ENCODE peak calls at places on chromosomes 13 and 19, in four cellular contexts. L is GM12865, N is fibroblast of villous mesenchyme, F is mucosa of descending colon. P is an unnamed sample.

GRCh38 chr19:1275976-1276619 is 768 bp downstream of the FAM174C start:
- DNase-seq in L (peak; percentile 37), N (no peak), F (no peak), P (no peak)

GRCh38 chr19:45767881-45768643 is 990 bp downstream of the SIX5 start:
- DNase-seq in L (peak; percentile 79), N (peak; percentile 72), F (peak; percentile 69), P (peak; percentile 73)

GRCh38 chr19:38730731-38731589 is 13.3 kb downstream of the CAPN12 start:
- DNase-seq in L (no peak), N (no peak), F (no peak), P (no peak)

GRCh38 chr19:48393559-48394330 is at the start of gene GRIN2D:
- DNase-seq in L (no peak), N (peak; percentile 28), F (no peak), P (peak; percentile 38)

GRCh38 chr19:18456974-18457373 is 19.0 kb upstream of the ISYNA1 start:
- DNase-seq in L (no peak), N (no peak), F (no peak), P (no peak)

GRCh38 chr13:27663947-27664346 is 42.3 kb downstream of the POLR1D start:
- DNase-seq in L (no peak), N (no peak), F (no peak), P (no peak)

GRCh38 chr13:93963266-93964131 is 516.0 kb downstream of the DCT start:
- DNase-seq in L (no peak), N (peak; percentile 40), F (no peak), P (peak; percentile 72)

GRCh38 chr13:24632382-24633121 is 47.7 kb upstream of the ATP12A start:
- DNase-seq in L (no peak), N (no peak), F (no peak), P (peak; percentile 24)

GRCh38 chr13:42478531-42479156 is 95.3 kb upstream of the TNFSF11 start:
- DNase-seq in L (peak; percentile 67), N (peak; percentile 47), F (peak; percentile 40), P (no peak)

GRCh38 chr13:48801255-48801654 is 147.5 kb downstream of the CYSLTR2 start:
- DNase-seq in L (no peak), N (peak; percentile 85), F (no peak), P (peak; percentile 90)

GRCh38 chr13:113597386-113598080 is 13.0 kb downstream of the TFDP1 start:
- DNase-seq in L (no peak), N (no peak), F (no peak), P (no peak)

GRCh38 chr19:18798384-18799352 is 7.6 kb upstream of the COMP start:
- DNase-seq in L (no peak), N (no peak), F (peak; percentile 41), P (no peak)

GRCh38 chr19:1387684-1388636 is 4.3 kb downstream of the NDUFS7 start:
- DNase-seq in L (no peak), N (no peak), F (no peak), P (no peak)

GRCh38 chr13:44189085-44189484 is 184.5 kb upstream of the SERP2 start:
- DNase-seq in L (no peak), N (no peak), F (no peak), P (no peak)

GRCh38 chr13:94968040-94968756 is 255.9 kb upstream of the SOX21 start:
- DNase-seq in L (no peak), N (peak; percentile 4), F (no peak), P (no peak)

DNA sequence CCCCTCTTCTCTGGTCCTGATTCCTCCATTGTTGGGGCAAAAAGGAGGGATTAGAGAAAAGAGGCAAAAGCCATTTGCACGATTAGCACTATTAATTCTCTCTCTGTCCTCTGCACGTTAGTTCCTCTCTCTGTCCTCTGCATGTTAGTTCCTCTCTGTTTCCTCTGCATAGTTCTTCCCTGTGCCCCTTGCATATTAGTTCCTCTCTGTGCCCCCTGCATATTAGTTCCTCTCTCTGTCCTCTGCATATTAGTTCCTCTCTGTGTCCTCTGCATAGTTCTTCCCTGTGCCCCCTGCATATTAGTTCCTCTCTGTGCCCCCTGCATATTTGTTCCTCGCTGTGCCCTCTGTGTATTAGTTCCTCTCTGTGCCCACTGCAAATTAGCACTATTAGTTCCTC is 847.2 kb upstream of the GPC6 start:
- DNase-seq in L (no peak), N (no peak), F (no peak), P (no peak)
- H3K4me3 ChIP-seq in L (no peak overlapping the region), N (no peak overlapping the region), F (no peak overlapping the region), P (no peak overlapping the region)

GRCh38 chr19:56823417-56823816 is 17.1 kb downstream of the PEG3 start:
- DNase-seq in L (no peak), N (no peak), F (no peak), P (no peak)

GRCh38 chr19:56829586-56829985 is 10.9 kb downstream of the PEG3 start:
- DNase-seq in L (no peak), N (no peak), F (no peak), P (no peak)

GRCh38 chr19:56831279-56831678 is 9.2 kb downstream of the PEG3 start:
- DNase-seq in L (no peak), N (no peak), F (no peak), P (no peak)

GRCh38 chr19:56823956-56824355 is 16.6 kb downstream of the PEG3 start:
- DNase-seq in L (no peak), N (no peak), F (no peak), P (no peak)

DNA sequence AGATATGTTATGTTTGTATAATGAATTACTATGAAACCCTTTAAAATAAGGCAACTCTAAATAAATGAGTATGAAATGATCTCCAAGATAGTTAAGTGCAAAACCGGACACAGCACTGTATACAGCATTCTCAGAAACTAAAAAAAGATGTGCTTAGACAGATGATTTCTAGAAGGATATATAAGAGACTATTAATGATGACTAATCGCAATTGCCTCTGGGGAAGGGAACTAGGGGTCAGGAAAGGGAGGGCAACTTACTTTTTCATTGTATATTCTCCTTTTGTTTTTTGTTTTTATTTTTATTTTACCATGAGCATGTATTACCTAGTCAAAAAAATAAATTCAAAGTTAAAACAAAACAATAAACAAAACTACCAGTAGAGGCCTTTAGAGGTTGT is 12.8 kb downstream of the PEG3 start:
- DNase-seq in L (no peak), N (no peak), F (no peak), P (no peak)
- TF ChIP-seq CTCF in L (no peak), N (no peak), F (no peak), P (no peak)

DNA sequence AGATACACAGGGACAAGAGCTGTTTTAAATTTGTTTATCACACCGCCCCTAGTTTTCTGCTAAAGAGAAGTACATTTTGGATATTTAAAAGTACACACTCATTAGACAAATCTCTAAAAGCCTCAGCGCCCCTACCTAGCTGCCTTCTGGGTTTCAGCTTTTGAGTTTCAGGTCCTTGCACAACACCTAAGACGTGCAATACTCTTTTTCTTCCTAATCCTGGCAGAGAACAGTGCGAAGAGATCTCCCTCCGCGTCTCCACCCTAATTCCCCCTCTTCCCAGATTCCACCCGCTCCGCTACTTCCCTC is 419 bp upstream of the KLF5 start:
- DNase-seq in L (no peak), N (no peak), F (no peak), P (no peak)
- H3K4me3 ChIP-seq in L (peak overlapping the region; percentile 62), N (peak overlapping the region; percentile 83), F (peak overlapping the region; percentile 83), P (peak overlapping the region; percentile 64)

DNA sequence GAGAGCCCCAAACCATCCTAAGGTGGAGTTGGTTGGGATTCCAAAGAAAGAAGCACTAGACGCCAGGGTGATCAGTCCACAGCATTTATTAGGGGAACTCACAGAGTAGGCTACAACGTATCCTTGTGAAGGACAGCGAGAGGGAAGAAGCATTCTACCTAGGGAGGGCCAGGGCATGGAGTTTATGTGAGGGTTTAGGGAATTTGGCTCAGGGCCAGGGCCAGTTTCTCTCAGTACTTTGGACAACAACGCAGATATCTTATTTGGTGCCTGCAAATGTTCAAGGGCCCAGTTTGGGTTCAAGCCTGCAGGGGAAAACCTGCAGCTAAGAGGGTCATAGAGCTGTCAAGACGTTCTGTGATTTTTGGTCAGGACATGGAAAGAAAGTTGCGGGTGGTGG is 73.9 kb upstream of the GJB6 start:
- DNase-seq in L (no peak), N (no peak), F (no peak), P (no peak)
- TF ChIP-seq CTCF in L (no peak), N (no peak), F (no peak), P (no peak)

GRCh38 chr19:39928357-39928725 is 6.1 kb downstream of the FCGBP start:
- DNase-seq in L (no peak), N (no peak), F (no peak), P (no peak)

GRCh38 chr19:39929750-39930149 is 4.7 kb downstream of the FCGBP start:
- DNase-seq in L (no peak), N (no peak), F (no peak), P (no peak)

GRCh38 chr19:39927076-39927475 is 7.4 kb downstream of the FCGBP start:
- DNase-seq in L (no peak), N (no peak), F (no peak), P (no peak)

GRCh38 chr19:39926170-39926755 is 8.2 kb downstream of the FCGBP start:
- DNase-seq in L (no peak), N (no peak), F (no peak), P (no peak)

DNA sequence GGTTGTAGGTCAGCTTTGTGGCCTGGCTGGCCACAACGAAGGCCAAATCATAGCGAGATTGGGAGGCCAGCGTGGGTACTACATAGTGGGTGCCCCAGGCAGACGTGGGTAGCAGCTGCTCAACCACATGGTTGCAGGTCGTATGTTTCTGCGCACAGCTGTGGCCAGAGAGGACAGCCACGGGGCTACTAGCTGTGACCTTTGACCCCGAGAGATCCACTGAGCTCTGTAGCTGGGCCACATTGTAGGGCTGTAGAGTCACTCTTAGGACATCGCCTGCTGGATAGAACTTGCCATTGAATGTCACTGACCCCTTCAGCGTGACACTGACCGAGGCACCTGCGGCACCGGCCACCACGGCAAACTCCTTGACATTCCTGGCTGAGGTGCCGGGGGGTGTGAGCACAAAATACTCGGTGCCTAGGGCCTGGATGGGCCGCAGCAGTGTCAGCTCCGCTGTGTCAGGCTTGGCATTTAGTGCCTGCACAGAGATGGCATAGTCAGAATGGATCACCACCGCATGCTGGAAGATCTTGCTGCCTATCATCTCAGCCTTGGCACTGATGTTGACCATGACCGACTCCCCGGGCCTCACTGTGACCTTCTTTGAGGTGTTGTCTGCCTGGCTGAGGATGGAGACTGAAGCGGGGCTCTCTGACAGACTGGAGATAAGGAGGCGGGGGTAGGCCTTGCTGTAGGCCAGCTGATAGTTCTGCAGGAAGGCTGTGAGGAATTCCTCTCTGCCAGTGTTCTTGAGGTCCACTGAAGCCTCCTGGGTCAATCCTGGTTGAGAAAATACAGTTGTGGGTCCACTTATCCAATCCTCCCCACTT is 6.7 kb downstream of the FCGBP start:
- DNase-seq in L (no peak), N (no peak), F (no peak), P (no peak)
- H3K4me3 ChIP-seq in L (no peak overlapping the region), N (no peak overlapping the region), F (no peak overlapping the region), P (no peak overlapping the region)

GRCh38 chr13:20054586-20054985 is 96.1 kb downstream of the ZMYM2 start:
- DNase-seq in L (no peak), N (peak; percentile 16), F (no peak), P (no peak)

GRCh38 chr13:20058476-20058875 is 99.9 kb downstream of the ZMYM2 start:
- DNase-seq in L (no peak), N (no peak), F (no peak), P (no peak)

GRCh38 chr13:20057214-20057613 is 98.7 kb downstream of the ZMYM2 start:
- DNase-seq in L (no peak), N (no peak), F (no peak), P (no peak)

GRCh38 chr13:20053891-20054290 is 95.4 kb downstream of the ZMYM2 start:
- DNase-seq in L (no peak), N (no peak), F (no peak), P (no peak)

GRCh38 chr13:20057963-20058362 is 99.4 kb downstream of the ZMYM2 start:
- DNase-seq in L (no peak), N (no peak), F (no peak), P (no peak)
- TF ChIP-seq CTCF in L (no peak), N (no peak), F (no peak), P (peak; percentile 12)